ENCODE peak calls at places on chromosome 21, in nine cellular contexts. B is K562, Q is esophagus muscularis mucosa, O is HepG2, W is transverse colon, K is sigmoid colon, Z is stomach, T is GM12878, U is H1. H is an unnamed sample.

GRCh38 chr21:37647781-37648180 is 268.5 kb downstream of the KCNJ6 start:
- DNase-seq in B (no peak), Q (no peak), O (no peak), W (no peak), K (no peak), Z (no peak), T (no peak), U (no peak), H (no peak)

GRCh38 chr21:34593423-34593822 is 21.5 kb downstream of the RCAN1 start:
- DNase-seq in B (no peak), Q (no peak), O (no peak), W (no peak), K (no peak), Z (peak; percentile 52), T (no peak), U (no peak), H (no peak)

GRCh38 chr21:38869946-38870345 is 64.2 kb downstream of the ETS2 start:
- DNase-seq in B (no peak), Q (no peak), O (peak; percentile 39), W (no peak), K (no peak), Z (no peak), T (no peak), U (no peak), H (no peak)

GRCh38 chr21:17554619-17555472 is 42.0 kb downstream of the CXADR start:
- DNase-seq in B (no peak), Q (no peak), O (peak; percentile 32), W (no peak), K (no peak), Z (no peak), T (no peak), U (no peak), H (no peak)

GRCh38 chr21:30434033-30434631 is 4.1 kb downstream of the KRTAP13-4 start:
- DNase-seq in B (peak; percentile 28), Q (no peak), O (no peak), W (peak; percentile 7), K (no peak), Z (peak; percentile 26), T (no peak), U (peak; percentile 61), H (no peak)

GRCh38 chr21:38277501-38278111 is 20.8 kb downstream of the KCNJ15 start:
- DNase-seq in B (no peak), Q (no peak), O (no peak), W (no peak), K (peak; percentile 76), Z (no peak), T (no peak), U (no peak), H (no peak)

GRCh38 chr21:26795866-26796329 is 49.3 kb downstream of the ADAMTS1 start:
- DNase-seq in B (no peak), Q (no peak), O (no peak), W (peak; percentile 63), K (peak; percentile 90), Z (peak; percentile 32), T (no peak), U (no peak), H (no peak)

GRCh38 chr21:20856926-20857325 is 141.3 kb upstream of the NCAM2 start:
- DNase-seq in B (peak; percentile 15), Q (no peak), O (no peak), W (no peak), K (no peak), Z (no peak), T (no peak), U (no peak), H (no peak)

GRCh38 chr21:36377391-36377842 is 7.8 kb upstream of the CHAF1B start:
- DNase-seq in B (no peak), Q (no peak), O (no peak), W (no peak), K (no peak), Z (no peak), T (no peak), U (no peak), H (no peak)
- TF ChIP-seq POLR2A in B (no peak), Q (no peak), O (no peak), W (no peak), K (no peak), Z (no peak), T (no peak), U (no peak), H (no peak)

DNA sequence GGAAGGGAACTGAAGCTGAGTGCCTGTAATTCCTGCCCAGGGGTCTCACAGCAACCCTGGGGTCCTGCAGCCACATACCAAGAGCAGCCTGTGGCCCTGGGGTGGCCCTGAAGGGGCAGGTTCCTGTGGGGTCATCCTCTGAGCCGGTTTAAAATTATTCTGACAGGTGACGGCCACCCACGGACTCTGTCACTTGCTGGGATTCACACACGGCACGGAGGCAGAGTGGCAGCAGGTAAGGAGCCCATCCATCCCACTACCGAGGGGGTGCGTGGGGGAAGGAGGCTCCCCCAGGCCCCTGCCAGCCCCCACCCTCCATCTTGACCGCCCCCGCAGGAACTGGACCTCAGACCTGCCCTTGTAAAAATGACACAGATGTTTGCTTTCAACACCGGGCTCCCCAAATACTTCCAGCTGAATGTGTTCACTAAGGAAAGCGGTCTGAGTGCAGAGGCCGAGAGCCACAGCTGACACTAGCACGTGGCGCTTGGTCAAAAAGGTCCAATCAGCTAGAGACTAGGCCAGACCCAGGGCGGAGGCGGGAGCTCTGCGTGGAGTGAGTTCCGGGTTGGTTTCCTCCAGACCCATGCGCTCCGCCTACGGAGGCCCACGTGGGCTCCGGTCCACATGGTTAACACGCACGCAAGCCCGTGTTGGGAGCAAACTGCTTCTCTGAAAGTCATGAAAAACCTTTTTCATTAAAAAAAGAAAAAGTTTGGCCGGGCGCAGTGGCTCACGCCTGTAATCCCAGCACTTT is 10.0 kb downstream of the YBEY start:
- DNase-seq in B (peak; percentile 68), Q (peak; percentile 97), O (peak; percentile 91), W (peak; percentile 70), K (peak; percentile 95), Z (peak; percentile 55), T (no peak), U (peak; percentile 51), H (peak; percentile 95)
- TF ChIP-seq POLR2AphosphoS5 in B (no peak), Q (peak; percentile 35), O (peak; percentile 58), W (peak; percentile 6), K (no peak), Z (no peak), T (no peak), U (no peak), H (no peak)

DNA sequence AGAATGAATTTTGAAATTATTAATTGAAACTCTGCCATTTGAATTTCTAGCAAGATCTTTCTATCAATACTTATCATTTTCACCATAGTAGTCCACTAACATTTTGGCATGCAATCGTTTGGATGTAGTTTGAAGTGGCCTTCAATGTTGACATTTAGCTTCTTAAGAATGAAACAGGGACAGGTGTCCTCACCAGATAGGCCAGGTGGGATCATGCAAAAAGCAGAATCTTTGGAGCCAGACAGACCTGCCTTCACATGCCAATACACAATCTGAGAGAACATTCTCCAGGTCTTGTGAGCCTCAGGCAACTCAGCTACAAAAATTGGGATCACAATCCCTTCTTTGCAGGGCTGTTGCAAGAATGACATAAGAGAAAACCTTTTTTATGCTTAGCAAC is 18.3 kb upstream of the HSPA13 start:
- DNase-seq in B (no peak), Q (no peak), O (no peak), W (no peak), K (no peak), Z (no peak), T (no peak), U (no peak), H (no peak)
- TF ChIP-seq EP300 in B (no peak), Q (no peak), O (no peak), W (no peak), K (no peak), Z (no peak), T (no peak), U (no peak), H (no peak)

GRCh38 chr21:45078371-45078770 is 4.0 kb downstream of the ADARB1 start:
- DNase-seq in B (no peak), Q (no peak), O (no peak), W (no peak), K (peak; percentile 51), Z (no peak), T (no peak), U (no peak), H (no peak)

GRCh38 chr21:45080232-45080631 is 5.9 kb downstream of the ADARB1 start:
- DNase-seq in B (no peak), Q (no peak), O (no peak), W (no peak), K (peak; percentile 48), Z (no peak), T (no peak), U (no peak), H (no peak)

GRCh38 chr21:45080639-45081414 is 6.4 kb downstream of the ADARB1 start:
- DNase-seq in B (no peak), Q (no peak), O (no peak), W (no peak), K (peak; percentile 88), Z (no peak), T (no peak), U (no peak), H (no peak)

GRCh38 chr21:45078877-45079281 is 4.5 kb downstream of the ADARB1 start:
- DNase-seq in B (no peak), Q (no peak), O (no peak), W (peak; percentile 44), K (peak; percentile 60), Z (peak; percentile 29), T (no peak), U (no peak), H (no peak)

DNA sequence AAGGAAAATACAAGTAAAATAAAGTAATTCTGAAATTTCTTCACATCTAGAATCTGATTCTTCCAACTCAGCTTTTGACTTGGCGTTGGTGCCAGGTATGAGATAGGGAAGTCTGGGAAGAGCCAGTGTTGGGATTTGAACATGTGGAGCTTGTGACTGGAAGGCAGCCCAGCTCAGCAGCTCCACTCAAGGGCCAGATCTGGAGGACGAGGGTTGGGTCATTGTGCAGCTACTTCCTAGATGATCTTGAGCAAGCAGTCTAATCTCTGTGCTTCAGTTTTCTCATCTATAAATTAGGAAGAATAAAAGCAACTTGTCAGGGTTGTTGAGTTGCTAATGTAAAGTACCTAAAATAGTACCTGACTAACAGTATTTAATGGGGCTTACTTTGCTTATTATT is 5.0 kb downstream of the ADARB1 start:
- DNase-seq in B (no peak), Q (no peak), O (no peak), W (no peak), K (peak; percentile 46), Z (no peak), T (no peak), U (no peak), H (no peak)
- TF ChIP-seq POLR2A in B (no peak), Q (no peak), O (no peak), W (no peak), K (no peak), Z (no peak), T (no peak), U (no peak), H (no peak)

H was measured in suprapubic skin.